ENCODE peak calls at places on chromosome 5, in four cellular contexts. F is K562, C is GM12878, R is HepG2. Q is an unnamed sample.

GRCh38 chr5:180803181-180804128 is 849 bp upstream of the MGAT1 start:
- DNase-seq in F (peak), R (peak), C (peak), Q (no peak)

GRCh38 chr5:149140197-149141002 is 893 bp upstream of the ABLIM3 start:
- DNase-seq in R (no peak), C (no peak), F (no peak), Q (no peak)

GRCh38 chr5:43061352-43061751 is 21.2 kb upstream of the ANXA2R start:
- DNase-seq in F (no peak), R (no peak), C (no peak), Q (no peak)

GRCh38 chr5:133602829-133603380 is 9.4 kb downstream of the FSTL4 start:
- DNase-seq in F (no peak), R (no peak), C (no peak), Q (no peak)

GRCh38 chr5:171926311-171926710 is 80.1 kb downstream of the FBXW11 start:
- DNase-seq in F (no peak), R (no peak), C (no peak), Q (no peak)

GRCh38 chr5:127909078-127909477 is 174.5 kb upstream of the SLC12A2 start:
- DNase-seq in F (peak), C (no peak), R (peak), Q (peak)

GRCh38 chr5:179716286-179716685 is 16.3 kb upstream of the MAML1 start:
- DNase-seq in C (no peak), R (no peak), F (no peak), Q (no peak)

GRCh38 chr5:109705596-109705995 is 15.9 kb downstream of the MAN2A1 start:
- DNase-seq in R (no peak), F (no peak), C (no peak), Q (no peak)

GRCh38 chr5:44329716-44330115 is 59.5 kb downstream of the FGF10 start:
- DNase-seq in R (no peak), F (no peak), C (no peak), Q (no peak)

GRCh38 chr5:172768573-172769323 is 2.2 kb downstream of the DUSP1 start:
- DNase-seq in R (no peak), F (no peak), C (no peak), Q (no peak)

GRCh38 chr5:133944263-133945230 is 23.9 kb downstream of the C5orf15 start:
- DNase-seq in C (no peak), R (peak), F (peak), Q (peak)

GRCh38 chr5:60510049-60510448 is 189.9 kb downstream of the DEPDC1B start:
- DNase-seq in R (no peak), F (no peak), C (no peak), Q (no peak)

GRCh38 chr5:143569213-143569663 is 165.8 kb upstream of the NR3C1 start:
- DNase-seq in F (no peak), R (peak), C (no peak), Q (no peak)

GRCh38 chr5:116528519-116529234 is 45.9 kb downstream of the SEMA6A start:
- DNase-seq in F (no peak), C (no peak), R (no peak), Q (no peak)

GRCh38 chr5:32600057-32600622 is 14.8 kb downstream of the SUB1 start:
- DNase-seq in C (no peak), F (no peak), R (no peak), Q (no peak)

GRCh38 chr5:154190652-154191304 is at the start of gene GALNT10:
- DNase-seq in C (no peak), F (peak), R (peak), Q (peak)
- TF ChIP-seq POLR2AphosphoS5 in C (peak), F (peak), R (no peak), Q (peak)

GRCh38 chr5:126370796-126371718 is 52.2 kb upstream of the GRAMD2B start:
- DNase-seq in R (peak), F (no peak), C (no peak), Q (no peak)
- TF ChIP-seq POLR2A in R (peak), F (no peak), C (no peak), Q (no peak)

DNA sequence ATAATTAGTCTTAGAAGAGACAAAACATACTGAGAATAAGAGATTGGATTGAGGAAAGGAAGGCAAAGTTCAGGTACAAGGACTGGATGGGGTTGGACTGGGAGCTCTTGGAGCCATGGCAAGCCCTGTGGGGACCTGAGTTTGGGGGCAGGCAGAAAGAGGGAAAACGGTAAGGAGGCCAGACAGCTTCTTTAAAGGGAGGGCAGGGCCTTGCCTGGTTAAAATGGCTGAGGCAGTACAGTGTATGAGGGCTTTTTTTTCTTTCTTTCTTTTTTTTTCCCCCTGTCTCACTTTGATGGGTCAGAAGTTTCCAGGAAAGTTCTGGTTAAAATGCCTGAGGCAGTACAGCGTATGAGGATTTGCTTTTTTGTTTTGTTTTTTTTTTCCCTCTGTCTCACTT is 16.7 kb downstream of the SNX18 start:
- DNase-seq in C (no peak), F (no peak), R (no peak), Q (no peak)
- H3K4me2 ChIP-seq in C (no peak), F (no peak), R (no peak), Q (no peak)

DNA sequence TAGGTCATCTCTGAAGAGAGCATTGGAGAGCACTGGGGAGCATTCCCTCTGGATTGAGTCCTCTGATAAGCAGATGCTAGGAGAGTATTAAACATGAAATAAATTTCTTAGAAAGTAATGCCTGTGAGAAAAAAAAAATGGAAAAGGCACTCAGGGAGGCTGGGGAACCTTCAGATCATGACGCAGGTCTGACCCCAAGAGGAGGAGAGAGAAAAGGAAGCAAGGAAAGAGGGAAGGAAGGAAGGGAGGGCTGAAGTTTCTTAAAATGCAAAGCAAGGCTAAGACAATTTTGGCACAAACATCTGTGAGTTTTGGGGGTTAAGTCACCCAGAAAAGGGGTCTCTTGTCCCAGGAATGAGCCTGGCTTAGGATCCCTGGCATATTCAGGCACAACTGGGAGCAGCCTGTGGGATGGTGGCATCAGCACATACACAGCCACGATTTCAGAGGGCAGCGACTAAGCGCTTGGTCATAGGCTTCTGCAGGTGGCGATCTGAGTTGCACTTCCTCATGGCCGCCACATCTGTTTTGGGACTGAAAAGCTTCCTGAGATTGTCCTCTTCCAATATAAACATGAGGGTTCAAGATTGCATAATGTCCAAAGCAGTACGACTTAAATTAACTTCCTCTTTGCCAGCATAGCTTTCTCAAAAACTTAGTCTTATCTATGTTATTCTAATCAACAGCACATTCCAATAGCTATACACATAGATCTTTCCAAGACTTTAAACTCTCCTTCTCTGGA is 692.7 kb downstream of the DNAH5 start:
- DNase-seq in R (no peak), F (no peak), C (no peak), Q (no peak)
- TF ChIP-seq POLR2AphosphoS5 in R (no peak), F (no peak), C (no peak), Q (no peak)

GRCh38 chr5:138352722-138353549 is 451 bp downstream of the KDM3B start:
- DNase-seq in C (no peak), R (peak), F (peak), Q (no peak)
- TF ChIP-seq POLR2A in C (peak), R (peak), F (peak), Q (no peak)

GRCh38 chr5:98308231-98308630 is 465.2 kb upstream of the RGMB start:
- DNase-seq in F (no peak), C (no peak), R (no peak), Q (no peak)
- H3K4me2 ChIP-seq in F (no peak), C (no peak), R (no peak), Q (no peak)

GRCh38 chr5:177592010-177592834 is at the start of gene TMED9:
- DNase-seq in R (peak), C (no peak), F (peak), Q (peak)
- TF ChIP-seq POLR2AphosphoS5 in R (peak), C (peak), F (peak), Q (peak)